ENCODE peak calls at places on chromosomes 7 and 10, in nine cellular contexts. V, L, C, T, B, I, R, P and J are unnamed samples.

GRCh38 chr7:29019896-29020295 is 61.8 kb upstream of the TRIL start:
- DNase-seq in V (no peak), L (no peak), C (no peak), T (no peak), B (no peak), I (no peak), R (no peak), P (no peak), J (no peak)

GRCh38 chr10:109214916-109215740 is 708.2 kb downstream of the XPNPEP1 start:
- DNase-seq in V (no peak), L (no peak), C (no peak), T (no peak), B (no peak), I (no peak), R (peak; percentile 9), P (no peak), J (no peak)

GRCh38 chr10:28686835-28687682 is 9.7 kb downstream of the BAMBI start:
- DNase-seq in V (no peak), L (no peak), C (no peak), T (no peak), B (no peak), I (no peak), R (no peak), P (no peak), J (no peak)

GRCh38 chr7:157560258-157560654 is 223.5 kb downstream of the DNAJB6 start:
- DNase-seq in V (no peak), L (no peak), C (no peak), T (no peak), B (no peak), I (no peak), R (no peak), P (no peak), J (no peak)

GRCh38 chr7:85896531-85896930 is 709.7 kb upstream of the SEMA3D start:
- DNase-seq in V (no peak), L (no peak), C (no peak), T (no peak), B (no peak), I (no peak), R (no peak), P (no peak), J (no peak)

GRCh38 chr10:31896972-31897384 is 31.7 kb downstream of the ARHGAP12 start:
- DNase-seq in V (no peak), L (no peak), C (peak; percentile 48), T (no peak), B (no peak), I (peak; percentile 33), R (peak; percentile 77), P (no peak), J (no peak)

GRCh38 chr7:2255145-2256139 is 13.4 kb downstream of the NUDT1 start:
- DNase-seq in V (no peak), L (no peak), C (no peak), T (no peak), B (no peak), I (no peak), R (no peak), P (no peak), J (no peak)

GRCh38 chr10:91613411-91614253 is 19.2 kb downstream of the PPP1R3C start:
- DNase-seq in V (no peak), L (no peak), C (peak; percentile 94), T (peak; percentile 89), B (no peak), I (peak; percentile 100), R (peak; percentile 97), P (no peak), J (peak; percentile 51)

GRCh38 chr10:101067356-101068083 is 5.7 kb downstream of the KAZALD1 start:
- DNase-seq in V (peak; percentile 64), L (peak; percentile 40), C (peak; percentile 79), T (peak; percentile 55), B (peak; percentile 67), I (no peak), R (peak; percentile 86), P (peak; percentile 67), J (peak; percentile 44)

GRCh38 chr10:60942604-60943269 is 1.2 kb downstream of the RHOBTB1 start:
- DNase-seq in V (no peak), L (peak; percentile 6), C (no peak), T (no peak), B (no peak), I (no peak), R (peak; percentile 59), P (peak; percentile 61), J (no peak)

GRCh38 chr10:10591682-10592412 is 425.8 kb upstream of the CELF2 start:
- DNase-seq in V (no peak), L (no peak), C (no peak), T (no peak), B (no peak), I (no peak), R (no peak), P (no peak), J (no peak)

GRCh38 chr7:135771961-135772638 is 23.5 kb upstream of the FAM180A start:
- DNase-seq in V (no peak), L (no peak), C (peak; percentile 43), T (peak; percentile 37), B (no peak), I (no peak), R (peak; percentile 66), P (no peak), J (no peak)

GRCh38 chr7:19202599-19202998 is 57.4 kb upstream of the FERD3L start:
- DNase-seq in V (no peak), L (no peak), C (no peak), T (no peak), B (no peak), I (no peak), R (no peak), P (no peak), J (no peak)

GRCh38 chr10:77911535-77912123 is 14.9 kb downstream of the DLG5 start:
- DNase-seq in V (no peak), L (no peak), C (no peak), T (no peak), B (no peak), I (no peak), R (peak; percentile 45), P (no peak), J (no peak)

GRCh38 chr7:47757946-47758371 is 176.0 kb upstream of the TNS3 start:
- DNase-seq in V (no peak), L (no peak), C (peak; percentile 86), T (peak; percentile 33), B (no peak), I (peak; percentile 73), R (peak; percentile 95), P (no peak), J (no peak)

GRCh38 chr7:34060548-34060947 is 155.2 kb downstream of the BMPER start:
- DNase-seq in V (no peak), L (no peak), C (peak; percentile 64), T (no peak), B (no peak), I (peak; percentile 55), R (peak; percentile 88), P (no peak), J (no peak)

GRCh38 chr10:110358869-110359629 is 54.3 kb upstream of the SMNDC1 start:
- DNase-seq in V (no peak), L (no peak), C (no peak), T (no peak), B (no peak), I (no peak), R (peak; percentile 48), P (no peak), J (no peak)